ENCODE peak calls at places on chromosome 18, in six cellular contexts. N is H9, D is mucosa of descending colon, G is AG09309, C is posterior cingulate gyrus, Q is colonic mucosa. O is an unnamed sample.

GRCh38 chr18:36130039-36130831 is 536 bp downstream of the ELP2 start:
- DNase-seq in N (no peak), C (no peak), G (no peak), Q (no peak), D (no peak), O (no peak)

GRCh38 chr18:46388295-46388694 is 268.7 kb downstream of the LOXHD1 start:
- DNase-seq in Q (no peak), C (no peak), N (no peak), G (no peak), D (no peak), O (no peak)

GRCh38 chr18:67290421-67290820 is 226.1 kb downstream of the DSEL start:
- DNase-seq in G (no peak), Q (no peak), N (no peak), D (no peak), C (no peak), O (no peak)

GRCh38 chr18:6406075-6406909 is 8.4 kb downstream of the L3MBTL4 start:
- DNase-seq in Q (no peak), N (no peak), C (no peak), D (no peak), G (no peak), O (no peak)

GRCh38 chr18:34991561-34991960 is 49.7 kb upstream of the MAPRE2 start:
- DNase-seq in C (no peak), D (no peak), N (no peak), Q (no peak), G (no peak), O (no peak)

GRCh38 chr18:55779711-55780590 is 192.0 kb upstream of the TCF4 start:
- DNase-seq in G (no peak), D (peak; percentile 27), C (peak; percentile 88), N (peak; percentile 60), Q (no peak), O (peak; percentile 51)

GRCh38 chr18:8422391-8422790 is 186.8 kb upstream of the RAB12 start:
- DNase-seq in N (no peak), G (no peak), D (no peak), Q (no peak), C (no peak), O (no peak)

GRCh38 chr18:24022141-24022540 is 7.6 kb downstream of the TTC39C start:
- DNase-seq in N (no peak), D (no peak), G (no peak), C (no peak), Q (no peak), O (no peak)

GRCh38 chr18:79680100-79680879 is 687 bp downstream of the CTDP1 start:
- DNase-seq in G (no peak), D (peak; percentile 69), C (no peak), Q (peak; percentile 78), N (no peak), O (peak; percentile 28)

GRCh38 chr18:61893304-61893970 is 630 bp upstream of the RNF152 start:
- DNase-seq in C (peak; percentile 88), D (peak; percentile 75), G (no peak), N (peak; percentile 46), Q (peak; percentile 61), O (peak; percentile 48)

GRCh38 chr18:76144844-76145243 is 350.2 kb downstream of the ZNF516 start:
- DNase-seq in N (no peak), G (no peak), D (no peak), C (peak; percentile 79), Q (no peak), O (no peak)

GRCh38 chr18:9742588-9743131 is 34.6 kb downstream of the RAB31 start:
- DNase-seq in G (no peak), Q (no peak), D (no peak), N (no peak), C (no peak), O (no peak)

GRCh38 chr18:9017900-9018217 is 84.6 kb upstream of the NDUFV2 start:
- DNase-seq in Q (no peak), N (no peak), C (no peak), G (no peak), D (no peak), O (no peak)

GRCh38 chr18:8402237-8402636 is 207.0 kb upstream of the RAB12 start:
- DNase-seq in Q (no peak), G (no peak), D (no peak), C (no peak), N (no peak), O (no peak)

GRCh38 chr18:21958707-21959457 is 210.5 kb upstream of the GATA6 start:
- DNase-seq in N (no peak), Q (no peak), D (no peak), G (no peak), C (no peak), O (no peak)

GRCh38 chr18:49608892-49609291 is 47.0 kb downstream of the LIPG start:
- DNase-seq in Q (no peak), G (no peak), D (no peak), C (no peak), N (no peak), O (no peak)

GRCh38 chr18:11780042-11780441 is 71.2 kb upstream of the CHMP1B start:
- DNase-seq in G (no peak), Q (no peak), C (no peak), N (no peak), D (no peak), O (no peak)

GRCh38 chr18:23972416-23972815 is 42.1 kb upstream of the TTC39C start:
- DNase-seq in C (no peak), D (no peak), Q (no peak), N (no peak), G (no peak), O (no peak)

GRCh38 chr18:74013955-74014354 is 133.7 kb downstream of the FBXO15 start:
- DNase-seq in Q (no peak), N (no peak), G (peak; percentile 74), C (no peak), D (no peak), O (no peak)

GRCh38 chr18:41906528-41907256 is 48.3 kb upstream of the PIK3C3 start:
- DNase-seq in G (peak; percentile 29), Q (no peak), N (no peak), C (no peak), D (no peak), O (no peak)

GRCh38 chr18:24672165-24672950 is 211.9 kb downstream of the HRH4 start:
- DNase-seq in Q (no peak), D (no peak), C (no peak), N (no peak), G (no peak), O (no peak)

GRCh38 chr18:30177056-30177455 is 865.5 kb downstream of the DSC3 start:
- DNase-seq in D (no peak), N (no peak), C (no peak), Q (no peak), G (no peak), O (no peak)

GRCh38 chr18:13587477-13587876 is 138.9 kb downstream of the FAM210A start:
- DNase-seq in C (no peak), D (no peak), Q (no peak), G (no peak), N (no peak), O (no peak)

GRCh38 chr18:31176531-31176930 is 13.9 kb upstream of the DSC1 start:
- DNase-seq in D (no peak), C (no peak), G (no peak), N (no peak), Q (no peak), O (no peak)

GRCh38 chr18:67305466-67305865 is 211.1 kb downstream of the DSEL start:
- DNase-seq in N (no peak), C (no peak), G (no peak), Q (no peak), D (no peak), O (no peak)

GRCh38 chr18:5285326-5285725 is 10.2 kb downstream of the ZBTB14 start:
- DNase-seq in N (no peak), G (no peak), D (no peak), C (no peak), Q (no peak), O (no peak)

GRCh38 chr18:76378526-76379215 is 116.4 kb downstream of the ZNF516 start:
- DNase-seq in N (no peak), D (no peak), G (no peak), C (no peak), Q (no peak), O (no peak)

GRCh38 chr18:39841133-39842041 is 2113.6 kb upstream of the PIK3C3 start:
- DNase-seq in Q (peak; percentile 36), N (peak; percentile 79), D (peak; percentile 53), G (peak; percentile 8), C (peak; percentile 96), O (peak; percentile 76)

GRCh38 chr18:74645717-74646116 is 48.0 kb downstream of the ZNF407 start:
- DNase-seq in C (no peak), D (no peak), N (no peak), G (no peak), Q (no peak), O (no peak)

GRCh38 chr18:48732767-48733424 is 194.1 kb downstream of the CTIF start:
- DNase-seq in C (no peak), D (no peak), N (no peak), G (no peak), Q (no peak), O (no peak)

GRCh38 chr18:60599267-60599666 is 226.7 kb upstream of the MC4R start:
- DNase-seq in G (no peak), Q (no peak), N (no peak), D (no peak), C (no peak), O (no peak)